ENCODE peak calls at places on chromosomes 6 and 20, in four cellular contexts. One of them, this sample, is unnamed.

GRCh38 chr20:56896447-56896846 is 267.3 kb downstream of the TFAP2C start:
- DNase-seq in stomach: no peak
- DNase-seq in suprapubic skin: no peak
- DNase-seq in heart left ventricle: no peak
- DNase-seq in this sample: no peak

GRCh38 chr20:47411161-47411560 is 54.7 kb upstream of the ZMYND8 start:
- DNase-seq in stomach: no peak
- DNase-seq in suprapubic skin: no peak
- DNase-seq in heart left ventricle: no peak
- DNase-seq in this sample: no peak

GRCh38 chr6:100446115-100446921 is 18.4 kb downstream of the SIM1 start:
- DNase-seq in stomach: no peak
- DNase-seq in suprapubic skin: no peak
- DNase-seq in heart left ventricle: no peak
- DNase-seq in this sample: no peak

GRCh38 chr6:22401206-22401605 is 104.4 kb upstream of the PRL start:
- DNase-seq in stomach: no peak
- DNase-seq in suprapubic skin: no peak
- DNase-seq in heart left ventricle: no peak
- DNase-seq in this sample: no peak

GRCh38 chr20:15637971-15638754 is 935.1 kb downstream of the KIF16B start:
- DNase-seq in stomach: peak
- DNase-seq in suprapubic skin: no peak
- DNase-seq in heart left ventricle: no peak
- DNase-seq in this sample: no peak

GRCh38 chr20:47125553-47126373 is 230.7 kb downstream of the ZMYND8 start:
- DNase-seq in stomach: no peak
- DNase-seq in suprapubic skin: no peak
- DNase-seq in heart left ventricle: peak
- DNase-seq in this sample: no peak

GRCh38 chr6:43916091-43916923 is 146.3 kb downstream of the VEGFA start:
- DNase-seq in stomach: no peak
- DNase-seq in suprapubic skin: no peak
- DNase-seq in heart left ventricle: no peak
- DNase-seq in this sample: no peak

GRCh38 chr6:92892626-92893025 is 526.7 kb downstream of the EPHA7 start:
- DNase-seq in stomach: no peak
- DNase-seq in suprapubic skin: no peak
- DNase-seq in heart left ventricle: no peak
- DNase-seq in this sample: no peak

GRCh38 chr20:9349256-9349655 is 165.1 kb upstream of the LAMP5 start:
- DNase-seq in stomach: no peak
- DNase-seq in suprapubic skin: no peak
- DNase-seq in heart left ventricle: no peak
- DNase-seq in this sample: no peak

GRCh38 chr20:19966840-19967239 is 50.3 kb upstream of the NAA20 start:
- DNase-seq in stomach: no peak
- DNase-seq in suprapubic skin: no peak
- DNase-seq in heart left ventricle: no peak
- DNase-seq in this sample: no peak

GRCh38 chr20:53774487-53775203 is 181.0 kb upstream of the ZNF217 start:
- DNase-seq in stomach: no peak
- DNase-seq in suprapubic skin: no peak
- DNase-seq in heart left ventricle: no peak
- DNase-seq in this sample: no peak

GRCh38 chr6:106849676-106850332 is 124.7 kb downstream of the CD24 start:
- DNase-seq in stomach: no peak
- DNase-seq in suprapubic skin: no peak
- DNase-seq in heart left ventricle: no peak
- DNase-seq in this sample: no peak

GRCh38 chr6:133551847-133552331 is 310.7 kb downstream of the EYA4 start:
- DNase-seq in stomach: no peak
- DNase-seq in suprapubic skin: no peak
- DNase-seq in heart left ventricle: peak
- DNase-seq in this sample: no peak

GRCh38 chr6:52360028-52360427 is 1.9 kb upstream of the PAQR8 start:
- DNase-seq in stomach: no peak
- DNase-seq in suprapubic skin: no peak
- DNase-seq in heart left ventricle: no peak
- DNase-seq in this sample: no peak

GRCh38 chr6:63923139-63923739 is 287.6 kb downstream of the PHF3 start:
- DNase-seq in stomach: no peak
- DNase-seq in suprapubic skin: no peak
- DNase-seq in heart left ventricle: no peak
- DNase-seq in this sample: no peak

GRCh38 chr6:13296536-13296997 is 31.8 kb downstream of the TBC1D7 start:
- DNase-seq in stomach: no peak
- DNase-seq in suprapubic skin: peak
- DNase-seq in heart left ventricle: no peak
- DNase-seq in this sample: no peak

GRCh38 chr6:12295558-12296254 is 5.5 kb downstream of the EDN1 start:
- DNase-seq in stomach: no peak
- DNase-seq in suprapubic skin: no peak
- DNase-seq in heart left ventricle: no peak
- DNase-seq in this sample: peak

GRCh38 chr6:108518714-108519576 is 41.8 kb upstream of the FOXO3 start:
- DNase-seq in stomach: no peak
- DNase-seq in suprapubic skin: no peak
- DNase-seq in heart left ventricle: no peak
- DNase-seq in this sample: no peak

GRCh38 chr20:58109126-58109880 is 119.2 kb downstream of the ANKRD60 start:
- DNase-seq in stomach: no peak
- DNase-seq in suprapubic skin: peak
- DNase-seq in heart left ventricle: no peak
- DNase-seq in this sample: no peak

GRCh38 chr6:43823879-43824740 is 54.1 kb downstream of the VEGFA start:
- DNase-seq in stomach: peak
- DNase-seq in suprapubic skin: no peak
- DNase-seq in heart left ventricle: no peak
- DNase-seq in this sample: no peak

GRCh38 chr6:25413506-25413905 is 134.3 kb downstream of the CARMIL1 start:
- DNase-seq in stomach: no peak
- DNase-seq in suprapubic skin: no peak
- DNase-seq in heart left ventricle: no peak
- DNase-seq in this sample: no peak

GRCh38 chr6:111564482-111564945 is 41.2 kb downstream of the TRAF3IP2 start:
- DNase-seq in stomach: no peak
- DNase-seq in suprapubic skin: no peak
- DNase-seq in heart left ventricle: peak
- DNase-seq in this sample: no peak

GRCh38 chr20:33716498-33716897 is 3.6 kb downstream of the PXMP4 start:
- DNase-seq in stomach: no peak
- DNase-seq in suprapubic skin: no peak
- DNase-seq in heart left ventricle: no peak
- DNase-seq in this sample: no peak

GRCh38 chr6:128350416-128351254 is 169.8 kb downstream of the PTPRK start:
- DNase-seq in stomach: no peak
- DNase-seq in suprapubic skin: no peak
- DNase-seq in heart left ventricle: no peak
- DNase-seq in this sample: no peak

GRCh38 chr20:5845686-5846651 is 95.8 kb downstream of the SHLD1 start:
- DNase-seq in stomach: no peak
- DNase-seq in suprapubic skin: no peak
- DNase-seq in heart left ventricle: no peak
- DNase-seq in this sample: no peak

GRCh38 chr20:40563296-40563950 is 125.6 kb downstream of the MAFB start:
- DNase-seq in stomach: peak
- DNase-seq in suprapubic skin: peak
- DNase-seq in heart left ventricle: peak
- DNase-seq in this sample: no peak

GRCh38 chr6:169977434-169978265 is 226.2 kb downstream of the ERMARD start:
- DNase-seq in stomach: no peak
- DNase-seq in suprapubic skin: peak
- DNase-seq in heart left ventricle: no peak
- DNase-seq in this sample: peak
- H3K27ac ChIP-seq in stomach: no peak
- H3K27ac ChIP-seq in suprapubic skin: no peak
- H3K27ac ChIP-seq in heart left ventricle: no peak
- H3K27ac ChIP-seq in this sample: no peak

GRCh38 chr20:43560974-43561373 is 2.1 kb downstream of the SGK2 start:
- DNase-seq in stomach: no peak
- DNase-seq in suprapubic skin: no peak
- DNase-seq in heart left ventricle: no peak
- DNase-seq in this sample: peak

GRCh38 chr20:43559588-43559987 is 761 bp downstream of the SGK2 start:
- DNase-seq in stomach: peak
- DNase-seq in suprapubic skin: no peak
- DNase-seq in heart left ventricle: no peak
- DNase-seq in this sample: peak

GRCh38 chr20:43559147-43559477 is 285 bp downstream of the SGK2 start:
- DNase-seq in stomach: no peak
- DNase-seq in suprapubic skin: no peak
- DNase-seq in heart left ventricle: no peak
- DNase-seq in this sample: no peak

GRCh38 chr20:43554369-43554768 is 4.5 kb upstream of the SGK2 start:
- DNase-seq in stomach: no peak
- DNase-seq in suprapubic skin: no peak
- DNase-seq in heart left ventricle: no peak
- DNase-seq in this sample: no peak

DNA sequence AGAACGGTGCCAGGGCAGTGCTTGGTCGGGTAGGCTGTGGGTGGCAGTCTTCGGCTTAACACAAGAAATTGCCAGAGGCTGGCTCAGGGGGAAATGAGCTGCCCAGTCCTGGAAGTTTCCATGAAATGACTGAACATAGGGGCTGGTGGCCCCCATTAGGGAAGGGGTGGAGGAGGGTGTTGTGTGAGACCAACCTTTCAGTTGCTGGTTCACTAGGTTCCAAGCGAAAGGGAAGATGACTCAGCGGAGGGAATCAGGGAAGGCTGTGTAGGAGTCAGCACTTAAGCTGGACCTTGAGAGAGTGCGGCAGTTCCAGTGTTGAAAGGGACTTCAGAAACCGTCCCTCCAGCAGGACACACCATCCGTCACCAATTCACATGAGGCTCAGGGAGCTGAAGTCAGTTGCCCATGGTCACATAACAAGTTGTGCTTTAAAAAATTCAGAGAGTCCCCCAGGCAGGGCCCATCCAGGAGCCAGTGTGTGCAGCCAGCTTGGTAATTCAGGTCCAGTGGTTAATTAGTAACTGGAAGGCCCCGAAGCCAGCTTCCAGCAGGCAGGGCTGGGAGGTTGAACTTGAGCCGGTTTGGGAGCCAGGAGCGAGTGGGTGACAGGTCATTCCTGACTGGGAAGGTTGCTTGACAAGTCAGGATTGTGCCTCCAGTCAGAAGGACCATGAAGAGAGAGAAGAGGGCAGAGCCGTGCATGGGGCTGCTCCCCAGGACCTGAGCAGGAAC is at the start of gene SGK2:
- DNase-seq in stomach: peak
- DNase-seq in suprapubic skin: no peak
- DNase-seq in heart left ventricle: no peak
- DNase-seq in this sample: peak
- TF ChIP-seq POLR2A in stomach: no peak
- TF ChIP-seq POLR2A in suprapubic skin: no peak
- TF ChIP-seq POLR2A in heart left ventricle: no peak
- TF ChIP-seq POLR2A in this sample: no peak

GRCh38 chr20:17377222-17377621 is 150.4 kb downstream of the PCSK2 start:
- DNase-seq in stomach: no peak
- DNase-seq in suprapubic skin: no peak
- DNase-seq in heart left ventricle: no peak
- DNase-seq in this sample: no peak
- H3K4me3 ChIP-seq in stomach: no peak
- H3K4me3 ChIP-seq in suprapubic skin: no peak
- H3K4me3 ChIP-seq in heart left ventricle: no peak
- H3K4me3 ChIP-seq in this sample: no peak

DNA sequence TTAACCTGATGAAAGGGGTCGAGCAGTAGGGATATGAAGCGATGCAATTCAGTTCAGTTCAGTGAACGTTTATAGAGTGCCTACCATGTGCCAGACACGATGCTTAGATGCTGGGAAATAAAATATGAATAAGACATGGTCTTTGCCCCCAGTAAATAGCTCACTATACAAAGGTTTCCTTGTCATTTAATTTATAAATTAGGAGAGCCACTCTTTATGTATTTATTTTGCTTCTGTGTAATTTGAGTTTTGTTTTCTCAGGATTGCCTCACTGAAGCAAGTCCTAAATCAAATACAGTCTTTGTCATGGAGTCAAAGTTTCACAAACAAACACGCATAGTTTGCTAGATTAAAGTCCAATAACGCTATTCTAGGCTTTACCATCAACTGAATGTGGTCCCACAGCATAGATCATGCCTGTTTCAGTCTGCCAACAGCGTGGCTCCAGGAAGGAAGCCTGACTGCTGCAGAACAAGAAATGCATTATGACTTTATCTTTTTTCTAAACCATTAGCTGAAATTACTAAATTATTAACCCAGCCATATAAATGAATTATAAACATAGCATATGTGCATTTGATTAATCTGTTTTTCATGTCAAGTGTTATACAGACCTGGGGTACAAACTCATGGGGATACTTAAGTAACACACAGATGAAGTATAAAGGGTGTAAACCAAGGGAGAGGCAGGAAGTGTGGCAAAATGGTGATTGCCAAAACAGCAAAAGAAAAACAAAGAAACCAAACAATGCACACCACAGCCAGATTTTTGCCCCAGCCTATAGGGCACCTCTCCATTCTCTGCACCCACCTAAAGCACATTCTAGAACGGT is 29.8 kb upstream of the CCN2 start:
- DNase-seq in stomach: no peak
- DNase-seq in suprapubic skin: no peak
- DNase-seq in heart left ventricle: no peak
- DNase-seq in this sample: no peak
- H3K27ac ChIP-seq in stomach: no peak
- H3K27ac ChIP-seq in suprapubic skin: no peak
- H3K27ac ChIP-seq in heart left ventricle: no peak
- H3K27ac ChIP-seq in this sample: no peak

GRCh38 chr6:34246563-34247391 is 2.0 kb downstream of the SMIM29 start:
- DNase-seq in stomach: no peak
- DNase-seq in suprapubic skin: no peak
- DNase-seq in heart left ventricle: peak
- DNase-seq in this sample: peak
- TF ChIP-seq POLR2A in stomach: no peak
- TF ChIP-seq POLR2A in suprapubic skin: no peak
- TF ChIP-seq POLR2A in heart left ventricle: no peak
- TF ChIP-seq POLR2A in this sample: no peak

This sample was measured in spleen.